ENCODE peak calls at places on chromosomes 13 and 19, in nine cellular contexts. N is lower lobe of right lung; Q is pancreas; H is aorta; P is uterus; K is fibroblast of lung; S is CD8-positive, alpha-beta T cell; I is astrocyte; G is HepG2. Y is an unnamed sample.
A peak's percentile ranks its signal among the peaks of the same experiment; 100 is the strongest.

GRCh38 chr13:21663197-21663596 is 7.7 kb upstream of the FGF9 start:
- DNase-seq in N (no peak), Q (no peak), H (no peak), P (no peak), K (no peak), S (no peak), I (no peak), G (peak; percentile 53), Y (no peak)

GRCh38 chr19:49910179-49910578 is 13.5 kb upstream of the IL4I1 start:
- DNase-seq in N (no peak), Q (no peak), H (no peak), P (no peak), K (no peak), S (no peak), I (no peak), G (no peak), Y (no peak)

GRCh38 chr13:43397110-43397509 is 373.7 kb downstream of the DNAJC15 start:
- DNase-seq in N (no peak), Q (no peak), H (no peak), P (no peak), K (peak; percentile 39), S (no peak), I (peak; percentile 9), G (no peak), Y (no peak)

GRCh38 chr19:45876411-45877197 is 9.3 kb downstream of the IRF2BP1 start:
- DNase-seq in N (no peak), Q (peak; percentile 89), H (peak; percentile 63), P (no peak), K (peak; percentile 22), S (no peak), I (peak; percentile 17), G (peak; percentile 77), Y (no peak)

GRCh38 chr13:79541426-79542049 is 60.6 kb downstream of the NDFIP2 start:
- DNase-seq in N (no peak), Q (no peak), H (no peak), P (no peak), K (peak; percentile 76), S (no peak), I (peak; percentile 36), G (peak; percentile 62), Y (no peak)

GRCh38 chr19:918481-919156 is 1.5 kb downstream of the KISS1R start:
- DNase-seq in N (no peak), Q (peak; percentile 85), H (no peak), P (no peak), K (no peak), S (no peak), I (no peak), G (no peak), Y (no peak)

GRCh38 chr19:11964496-11964857 is 363 bp upstream of the ZNF763 start:
- DNase-seq in N (peak; percentile 64), Q (no peak), H (peak; percentile 73), P (no peak), K (no peak), S (no peak), I (no peak), G (peak; percentile 17), Y (no peak)

GRCh38 chr19:40671404-40671803 is 19.0 kb downstream of the NUMBL start:
- DNase-seq in N (no peak), Q (no peak), H (no peak), P (no peak), K (no peak), S (no peak), I (no peak), G (no peak), Y (no peak)

GRCh38 chr19:7595466-7596133 is at the start of gene CAMSAP3:
- DNase-seq in N (peak; percentile 77), Q (peak; percentile 86), H (no peak), P (no peak), K (no peak), S (peak; percentile 62), I (no peak), G (peak; percentile 64), Y (peak; percentile 31)

GRCh38 chr19:19214892-19215291 is 3.1 kb downstream of the NCAN start:
- DNase-seq in N (no peak), Q (no peak), H (no peak), P (no peak), K (peak; percentile 42), S (no peak), I (peak; percentile 25), G (peak; percentile 30), Y (no peak)

GRCh38 chr13:21243045-21243842 is 66.8 kb downstream of the MRPL57 start:
- DNase-seq in N (no peak), Q (no peak), H (no peak), P (no peak), K (no peak), S (no peak), I (no peak), G (no peak), Y (no peak)

GRCh38 chr13:111247552-111247951 is 72.9 kb upstream of the TEX29 start:
- DNase-seq in N (no peak), Q (no peak), H (no peak), P (no peak), K (peak; percentile 45), S (no peak), I (no peak), G (peak; percentile 36), Y (no peak)

GRCh38 chr13:43301341-43301969 is 278.1 kb downstream of the DNAJC15 start:
- DNase-seq in N (no peak), Q (no peak), H (no peak), P (no peak), K (peak; percentile 42), S (no peak), I (peak; percentile 20), G (no peak), Y (no peak)

GRCh38 chr19:35533822-35534521 is 716 bp downstream of the GAPDHS start:
- DNase-seq in N (peak; percentile 72), Q (no peak), H (peak; percentile 67), P (no peak), K (peak; percentile 46), S (peak; percentile 70), I (no peak), G (peak; percentile 23), Y (peak; percentile 27)

GRCh38 chr13:26867451-26868067 is 107.0 kb upstream of the GPR12 start:
- DNase-seq in N (no peak), Q (no peak), H (no peak), P (no peak), K (peak; percentile 33), S (no peak), I (peak; percentile 10), G (no peak), Y (no peak)

GRCh38 chr13:32859893-32860292 is 156.3 kb upstream of the KL start:
- DNase-seq in N (no peak), Q (no peak), H (no peak), P (peak; percentile 34), K (no peak), S (no peak), I (no peak), G (no peak), Y (no peak)

GRCh38 chr19:2282062-2282861 is at the start of gene PEAK3:
- DNase-seq in N (peak; percentile 91), Q (no peak), H (peak; percentile 90), P (peak; percentile 51), K (peak; percentile 39), S (peak; percentile 68), I (peak; percentile 27), G (no peak), Y (no peak)

GRCh38 chr13:42258747-42259146 is 13.2 kb upstream of the AKAP11 start:
- DNase-seq in N (no peak), Q (no peak), H (no peak), P (no peak), K (no peak), S (no peak), I (no peak), G (no peak), Y (no peak)

DNA sequence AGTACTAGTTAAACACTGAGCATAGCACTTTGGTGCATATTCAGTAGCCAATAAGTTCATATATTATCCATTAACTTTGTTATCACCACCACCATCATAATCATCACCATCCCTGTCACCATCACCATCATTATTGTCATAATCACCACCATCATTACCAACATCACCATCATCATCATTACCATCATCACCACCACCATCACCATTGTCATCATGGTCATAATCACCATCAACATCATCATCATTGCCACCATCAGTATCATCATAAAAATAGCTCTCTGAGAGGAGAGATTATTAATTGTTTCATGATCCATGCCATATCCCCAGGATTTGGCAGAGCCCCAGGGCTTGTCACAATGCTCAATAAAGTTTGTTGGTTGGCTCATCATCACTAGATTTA is 49.3 kb downstream of the MBD3L1 start:
- DNase-seq in N (no peak), Q (no peak), H (no peak), P (no peak), K (no peak), S (no peak), I (no peak), G (no peak), Y (no peak)
- H3K9me3 ChIP-seq in N (no peaks in the 10 kb centered on the region), Q (no peaks in the 10 kb centered on the region), H (peaks cover 3% of the 10 kb centered on the region), P (no peaks in the 10 kb centered on the region), K (no peaks in the 10 kb centered on the region), S (no peaks in the 10 kb centered on the region), I (peaks cover 17% of the 10 kb centered on the region), G (peaks cover 97% of the 10 kb centered on the region), Y (no peaks in the 10 kb centered on the region)

GRCh38 chr19:43504426-43505185 is at the start of gene PHLDB3:
- DNase-seq in N (peak; percentile 58), Q (peak; percentile 86), H (no peak), P (peak; percentile 32), K (no peak), S (peak; percentile 77), I (no peak), G (peak; percentile 38), Y (peak; percentile 38)
- H3K9me3 ChIP-seq in N (no peaks in the 10 kb centered on the region), Q (no peaks in the 10 kb centered on the region), H (no peaks in the 10 kb centered on the region), P (no peaks in the 10 kb centered on the region), K (no peaks in the 10 kb centered on the region), S (no peaks in the 10 kb centered on the region), I (no peaks in the 10 kb centered on the region), G (no peaks in the 10 kb centered on the region), Y (no peaks in the 10 kb centered on the region)

GRCh38 chr19:58248886-58249285 is 20.2 kb downstream of the ZNF544 start:
- DNase-seq in N (no peak), Q (no peak), H (no peak), P (no peak), K (no peak), S (no peak), I (no peak), G (no peak), Y (no peak)

GRCh38 chr19:58252102-58252685 is 23.5 kb downstream of the ZNF544 start:
- DNase-seq in N (no peak), Q (no peak), H (no peak), P (no peak), K (no peak), S (no peak), I (no peak), G (no peak), Y (no peak)
- H3K9me3 ChIP-seq in N (peaks cover 100% of the 10 kb centered on the region), Q (no peaks in the 10 kb centered on the region), H (peaks cover 32% of the 10 kb centered on the region), P (peaks cover 95% of the 10 kb centered on the region), K (peaks cover 2% of the 10 kb centered on the region), S (peaks cover 52% of the 10 kb centered on the region), I (peaks cover 56% of the 10 kb centered on the region), G (peaks cover 92% of the 10 kb centered on the region), Y (peaks cover 30% of the 10 kb centered on the region)

DNA sequence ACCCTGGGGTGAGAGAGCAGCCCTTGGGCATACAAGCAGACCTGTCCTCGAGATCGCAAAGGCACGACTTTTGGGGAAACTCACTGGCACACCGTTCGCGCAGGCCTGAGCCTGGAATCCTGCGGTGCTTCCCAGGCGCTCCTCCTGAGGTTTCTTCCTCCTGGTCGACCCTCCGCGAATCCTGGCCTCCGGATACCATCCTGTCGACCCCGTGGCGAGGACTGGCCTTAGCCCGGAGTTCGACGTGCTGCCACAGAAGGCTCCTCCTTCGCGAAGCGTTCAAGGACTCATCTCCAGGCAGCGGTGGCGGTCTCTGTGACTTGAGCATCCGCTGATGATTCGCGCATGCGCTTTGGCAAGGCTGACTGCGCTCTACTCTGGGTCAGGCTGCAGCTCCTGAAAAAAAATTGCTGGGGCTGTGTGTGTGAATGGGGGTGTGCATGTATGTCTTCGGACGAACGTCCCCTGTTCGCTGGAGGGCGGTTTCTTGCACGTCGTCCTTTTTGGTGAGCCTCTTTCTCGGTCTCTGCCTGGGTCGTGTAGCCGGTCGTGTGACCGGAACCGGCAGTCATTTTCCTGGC is 64.4 kb upstream of the ZNF527 start:
- DNase-seq in N (no peak), Q (no peak), H (no peak), P (no peak), K (no peak), S (no peak), I (no peak), G (no peak), Y (no peak)
- H3K9me3 ChIP-seq in N (no peaks in the 10 kb centered on the region), Q (no peaks in the 10 kb centered on the region), H (peaks cover 2% of the 10 kb centered on the region), P (no peaks in the 10 kb centered on the region), K (no peaks in the 10 kb centered on the region), S (no peaks in the 10 kb centered on the region), I (peaks cover 4% of the 10 kb centered on the region), G (peaks cover 54% of the 10 kb centered on the region), Y (no peaks in the 10 kb centered on the region)